ENCODE peak calls at places on chromosomes 16 and 17, in five cellular contexts. One of them, this sample, is unnamed. For H4K20me1, the result is how much of the 10 kb centered on the place peaks cover.

GRCh38 chr16:74661064-74661463 is 5.6 kb downstream of the RFWD3 start:
- DNase-seq in fibroblast of lung: no peak
- DNase-seq in neural progenitor cell: no peak
- DNase-seq in Karpas-422: no peak
- DNase-seq in endothelial cell of umbilical vein: no peak
- DNase-seq in this sample: no peak

GRCh38 chr17:75899353-75899752 is 2.6 kb upstream of the TRIM65 start:
- DNase-seq in fibroblast of lung: no peak
- DNase-seq in neural progenitor cell: peak
- DNase-seq in Karpas-422: no peak
- DNase-seq in endothelial cell of umbilical vein: no peak
- DNase-seq in this sample: no peak

GRCh38 chr17:77489898-77490265 is 349.1 kb downstream of the SEC14L1 start:
- DNase-seq in fibroblast of lung: no peak
- DNase-seq in neural progenitor cell: no peak
- DNase-seq in Karpas-422: no peak
- DNase-seq in endothelial cell of umbilical vein: no peak
- DNase-seq in this sample: no peak

GRCh38 chr17:18916816-18917496 is 35.0 kb upstream of the SLC5A10 start:
- DNase-seq in fibroblast of lung: peak
- DNase-seq in neural progenitor cell: no peak
- DNase-seq in Karpas-422: peak
- DNase-seq in endothelial cell of umbilical vein: no peak
- DNase-seq in this sample: no peak

GRCh38 chr17:53722407-53722806 is 100.3 kb upstream of the KIF2B start:
- DNase-seq in fibroblast of lung: peak
- DNase-seq in neural progenitor cell: no peak
- DNase-seq in Karpas-422: no peak
- DNase-seq in endothelial cell of umbilical vein: no peak
- DNase-seq in this sample: no peak

GRCh38 chr16:81928975-81929374 is 82.3 kb downstream of the SDR42E1 start:
- DNase-seq in fibroblast of lung: no peak
- DNase-seq in neural progenitor cell: no peak
- DNase-seq in Karpas-422: no peak
- DNase-seq in endothelial cell of umbilical vein: no peak
- DNase-seq in this sample: no peak

GRCh38 chr16:57985204-57986121 is 14.5 kb upstream of the CNGB1 start:
- DNase-seq in fibroblast of lung: no peak
- DNase-seq in neural progenitor cell: peak
- DNase-seq in Karpas-422: no peak
- DNase-seq in endothelial cell of umbilical vein: peak
- DNase-seq in this sample: no peak

GRCh38 chr17:75667825-75668224 is 687 bp downstream of the SAP30BP start:
- DNase-seq in fibroblast of lung: no peak
- DNase-seq in neural progenitor cell: no peak
- DNase-seq in Karpas-422: no peak
- DNase-seq in endothelial cell of umbilical vein: no peak
- DNase-seq in this sample: no peak

GRCh38 chr16:75376475-75376907 is 56.8 kb downstream of the CFDP1 start:
- DNase-seq in fibroblast of lung: peak
- DNase-seq in neural progenitor cell: no peak
- DNase-seq in Karpas-422: no peak
- DNase-seq in endothelial cell of umbilical vein: no peak
- DNase-seq in this sample: no peak

GRCh38 chr16:69083306-69083941 is 22.0 kb upstream of the HAS3 start:
- DNase-seq in fibroblast of lung: no peak
- DNase-seq in neural progenitor cell: no peak
- DNase-seq in Karpas-422: peak
- DNase-seq in endothelial cell of umbilical vein: no peak
- DNase-seq in this sample: no peak

GRCh38 chr16:80570106-80570478 is 29.3 kb downstream of the DYNLRB2 start:
- DNase-seq in fibroblast of lung: peak
- DNase-seq in neural progenitor cell: no peak
- DNase-seq in Karpas-422: no peak
- DNase-seq in endothelial cell of umbilical vein: peak
- DNase-seq in this sample: no peak

GRCh38 chr16:84500531-84500930 is 3.9 kb downstream of the MEAK7 start:
- DNase-seq in fibroblast of lung: no peak
- DNase-seq in neural progenitor cell: no peak
- DNase-seq in Karpas-422: no peak
- DNase-seq in endothelial cell of umbilical vein: no peak
- DNase-seq in this sample: no peak

GRCh38 chr16:73040735-73041402 is 7.1 kb downstream of the ZFHX3 start:
- DNase-seq in fibroblast of lung: no peak
- DNase-seq in neural progenitor cell: no peak
- DNase-seq in Karpas-422: no peak
- DNase-seq in endothelial cell of umbilical vein: no peak
- DNase-seq in this sample: no peak

GRCh38 chr16:56993204-56993603 is 3.8 kb downstream of the NLRC5 start:
- DNase-seq in fibroblast of lung: peak
- DNase-seq in neural progenitor cell: no peak
- DNase-seq in Karpas-422: no peak
- DNase-seq in endothelial cell of umbilical vein: no peak
- DNase-seq in this sample: no peak

GRCh38 chr16:57061084-57061905 is 31.1 kb upstream of the CPNE2 start:
- DNase-seq in fibroblast of lung: peak
- DNase-seq in neural progenitor cell: no peak
- DNase-seq in Karpas-422: no peak
- DNase-seq in endothelial cell of umbilical vein: no peak
- DNase-seq in this sample: no peak

GRCh38 chr17:71482625-71483024 is 638.2 kb upstream of the SOX9 start:
- DNase-seq in fibroblast of lung: no peak
- DNase-seq in neural progenitor cell: no peak
- DNase-seq in Karpas-422: no peak
- DNase-seq in endothelial cell of umbilical vein: no peak
- DNase-seq in this sample: no peak

GRCh38 chr17:75809631-75810111 is 25.1 kb downstream of the UNK start:
- DNase-seq in fibroblast of lung: no peak
- DNase-seq in neural progenitor cell: no peak
- DNase-seq in Karpas-422: no peak
- DNase-seq in endothelial cell of umbilical vein: no peak
- DNase-seq in this sample: no peak

GRCh38 chr17:28471531-28472342 is 1.7 kb upstream of the SLC13A2 start:
- DNase-seq in fibroblast of lung: no peak
- DNase-seq in neural progenitor cell: no peak
- DNase-seq in Karpas-422: no peak
- DNase-seq in endothelial cell of umbilical vein: no peak
- DNase-seq in this sample: no peak

GRCh38 chr17:74453665-74454196 is 12.7 kb upstream of the CD300A start:
- DNase-seq in fibroblast of lung: no peak
- DNase-seq in neural progenitor cell: peak
- DNase-seq in Karpas-422: no peak
- DNase-seq in endothelial cell of umbilical vein: no peak
- DNase-seq in this sample: no peak

GRCh38 chr16:57039148-57039812 is 49.9 kb downstream of the NLRC5 start:
- DNase-seq in fibroblast of lung: peak
- DNase-seq in neural progenitor cell: no peak
- DNase-seq in Karpas-422: peak
- DNase-seq in endothelial cell of umbilical vein: peak
- DNase-seq in this sample: peak

GRCh38 chr16:85422374-85423185 is 190.5 kb upstream of the GSE1 start:
- DNase-seq in fibroblast of lung: no peak
- DNase-seq in neural progenitor cell: peak
- DNase-seq in Karpas-422: no peak
- DNase-seq in endothelial cell of umbilical vein: no peak
- DNase-seq in this sample: peak

GRCh38 chr17:55710829-55711496 is 11.7 kb downstream of the TMEM100 start:
- DNase-seq in fibroblast of lung: no peak
- DNase-seq in neural progenitor cell: no peak
- DNase-seq in Karpas-422: no peak
- DNase-seq in endothelial cell of umbilical vein: peak
- DNase-seq in this sample: no peak

GRCh38 chr17:70313450-70313849 is 144.1 kb downstream of the KCNJ2 start:
- DNase-seq in fibroblast of lung: peak
- DNase-seq in neural progenitor cell: no peak
- DNase-seq in Karpas-422: no peak
- DNase-seq in endothelial cell of umbilical vein: no peak
- DNase-seq in this sample: no peak

GRCh38 chr16:8951447-8952280 is 12.0 kb downstream of the USP7 start:
- DNase-seq in fibroblast of lung: no peak
- DNase-seq in neural progenitor cell: no peak
- DNase-seq in Karpas-422: peak
- DNase-seq in endothelial cell of umbilical vein: no peak
- DNase-seq in this sample: peak
- H3K9ac ChIP-seq in fibroblast of lung: no peak
- H3K9ac ChIP-seq in neural progenitor cell: no peak
- H3K9ac ChIP-seq in Karpas-422: peak
- H3K9ac ChIP-seq in endothelial cell of umbilical vein: no peak
- H3K9ac ChIP-seq in this sample: no peak

DNA sequence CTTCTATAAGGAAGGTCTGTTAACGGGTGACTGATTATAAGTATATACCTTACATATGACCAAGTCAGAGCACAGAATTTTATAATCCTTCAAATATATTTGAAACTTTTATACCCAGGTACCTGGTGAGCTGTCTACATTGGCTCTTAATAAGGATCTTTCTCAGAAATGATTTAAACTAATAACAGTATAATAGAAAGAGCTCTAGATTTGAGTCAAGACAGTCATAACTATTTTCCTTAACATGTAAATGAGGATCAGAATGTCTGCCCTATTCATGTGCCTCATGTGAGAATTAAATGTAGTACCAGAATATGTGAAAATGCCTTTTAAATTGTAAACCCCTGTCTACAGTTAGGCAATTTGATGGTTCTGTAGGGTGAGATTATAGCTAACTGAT is 14.5 kb downstream of the CBFB start:
- DNase-seq in fibroblast of lung: no peak
- DNase-seq in neural progenitor cell: no peak
- DNase-seq in Karpas-422: no peak
- DNase-seq in endothelial cell of umbilical vein: no peak
- DNase-seq in this sample: no peak
- H4K20me1 ChIP-seq in fibroblast of lung: under half
- H4K20me1 ChIP-seq in neural progenitor cell: under half
- H4K20me1 ChIP-seq in Karpas-422: under half
- H4K20me1 ChIP-seq in endothelial cell of umbilical vein: under half
- H4K20me1 ChIP-seq in this sample: half or more

GRCh38 chr17:20008242-20009051 is 712 bp upstream of the SPECC1 start:
- DNase-seq in fibroblast of lung: peak
- DNase-seq in neural progenitor cell: peak
- DNase-seq in Karpas-422: no peak
- DNase-seq in endothelial cell of umbilical vein: no peak
- DNase-seq in this sample: no peak
- H3K9ac ChIP-seq in fibroblast of lung: peak
- H3K9ac ChIP-seq in neural progenitor cell: no peak
- H3K9ac ChIP-seq in Karpas-422: peak
- H3K9ac ChIP-seq in endothelial cell of umbilical vein: no peak
- H3K9ac ChIP-seq in this sample: peak

DNA sequence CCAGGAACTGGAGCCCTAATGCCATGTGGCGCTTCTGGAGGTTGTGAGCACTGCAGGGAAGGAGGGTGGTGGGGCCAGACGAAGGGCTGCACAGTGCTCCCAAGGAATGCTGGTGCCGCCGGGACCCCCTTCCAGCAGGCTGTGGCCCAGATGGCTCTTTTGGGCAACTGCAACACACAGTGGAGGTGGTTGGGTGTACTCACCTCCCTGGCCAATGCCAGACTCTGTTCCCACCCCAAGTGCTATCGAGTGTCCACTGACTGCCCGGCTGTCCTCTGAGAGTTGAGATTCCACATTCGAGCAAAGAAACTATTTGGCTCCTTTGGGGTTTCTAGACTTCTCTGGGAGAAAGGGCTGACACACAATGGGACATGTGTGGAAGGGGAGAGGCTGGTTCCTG is 167.9 kb downstream of the RGS9 start:
- DNase-seq in fibroblast of lung: no peak
- DNase-seq in neural progenitor cell: no peak
- DNase-seq in Karpas-422: no peak
- DNase-seq in endothelial cell of umbilical vein: no peak
- DNase-seq in this sample: no peak
- H4K20me1 ChIP-seq in fibroblast of lung: under half
- H4K20me1 ChIP-seq in neural progenitor cell: under half
- H4K20me1 ChIP-seq in Karpas-422: under half
- H4K20me1 ChIP-seq in endothelial cell of umbilical vein: under half
- H4K20me1 ChIP-seq in this sample: under half

GRCh38 chr16:48534601-48535340 is 75.2 kb downstream of the N4BP1 start:
- DNase-seq in fibroblast of lung: no peak
- DNase-seq in neural progenitor cell: no peak
- DNase-seq in Karpas-422: no peak
- DNase-seq in endothelial cell of umbilical vein: no peak
- DNase-seq in this sample: no peak

GRCh38 chr16:48535369-48535787 is 74.6 kb downstream of the N4BP1 start:
- DNase-seq in fibroblast of lung: no peak
- DNase-seq in neural progenitor cell: no peak
- DNase-seq in Karpas-422: no peak
- DNase-seq in endothelial cell of umbilical vein: no peak
- DNase-seq in this sample: no peak

GRCh38 chr16:48536600-48537200 is 73.3 kb downstream of the N4BP1 start:
- DNase-seq in fibroblast of lung: no peak
- DNase-seq in neural progenitor cell: no peak
- DNase-seq in Karpas-422: no peak
- DNase-seq in endothelial cell of umbilical vein: no peak
- DNase-seq in this sample: no peak

GRCh38 chr16:48537275-48537674 is 72.7 kb downstream of the N4BP1 start:
- DNase-seq in fibroblast of lung: no peak
- DNase-seq in neural progenitor cell: no peak
- DNase-seq in Karpas-422: no peak
- DNase-seq in endothelial cell of umbilical vein: no peak
- DNase-seq in this sample: no peak

DNA sequence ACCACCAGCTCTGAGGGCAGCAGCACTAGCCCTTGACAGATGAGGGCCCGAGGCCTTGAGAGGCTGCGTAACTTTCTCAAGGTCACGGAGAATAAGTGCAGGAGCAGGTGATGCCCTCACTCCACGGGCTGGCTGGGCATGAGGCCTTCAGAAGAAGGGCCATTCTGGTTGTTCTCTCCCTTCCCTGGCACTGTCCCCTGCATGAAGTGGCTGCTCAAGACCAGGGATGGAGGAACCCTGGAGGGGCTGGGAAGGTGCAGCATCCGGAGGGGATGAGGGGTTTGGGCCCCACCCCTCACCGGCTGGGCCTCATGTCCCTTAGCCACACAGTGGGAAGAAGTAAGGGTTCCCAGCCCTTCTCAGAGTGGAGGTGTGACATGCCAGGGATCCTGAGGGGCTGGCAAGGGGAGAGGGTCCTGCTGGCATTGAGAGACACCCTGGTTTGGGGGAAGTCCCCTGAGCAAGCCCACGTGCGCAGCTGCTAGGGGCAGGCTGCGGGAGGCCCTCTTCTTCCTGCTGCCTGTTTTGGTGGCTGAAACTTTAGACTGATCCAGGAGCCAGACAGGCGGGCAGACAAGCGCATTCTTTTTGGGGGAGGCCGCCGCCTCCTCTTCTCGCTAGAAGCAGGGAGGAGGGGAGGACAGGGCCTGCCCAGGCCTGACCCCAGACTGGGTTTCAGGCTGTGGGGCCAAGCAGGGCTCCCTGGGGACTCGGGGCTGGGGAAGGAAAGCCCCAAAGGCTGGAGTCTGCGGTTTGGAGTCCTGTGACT is 74.0 kb downstream of the N4BP1 start:
- DNase-seq in fibroblast of lung: peak
- DNase-seq in neural progenitor cell: peak
- DNase-seq in Karpas-422: no peak
- DNase-seq in endothelial cell of umbilical vein: no peak
- DNase-seq in this sample: peak
- H3K9ac ChIP-seq in fibroblast of lung: no peak
- H3K9ac ChIP-seq in neural progenitor cell: no peak
- H3K9ac ChIP-seq in Karpas-422: no peak
- H3K9ac ChIP-seq in endothelial cell of umbilical vein: no peak
- H3K9ac ChIP-seq in this sample: no peak

This sample was measured in DND-41.